ENCODE peak calls at places on chromosome 1, in nine cellular contexts. G, O, Z, F, P, N, T, B and L are unnamed samples.

GRCh38 chr1:65344171-65344570 is 34.8 kb downstream of the DNAJC6 start:
- DNase-seq in N (no peak), F (no peak), P (no peak), O (no peak), B (no peak), T (no peak), Z (no peak), G (no peak), L (no peak)

GRCh38 chr1:89850844-89851410 is 30.1 kb downstream of the LRRC8D start:
- DNase-seq in G (no peak), B (no peak), P (no peak), O (no peak), N (no peak), F (no peak), T (no peak), Z (no peak), L (no peak)

GRCh38 chr1:109802136-109802900 is 38.6 kb upstream of the EPS8L3 start:
- DNase-seq in F (no peak), G (no peak), T (no peak), O (no peak), N (no peak), Z (no peak), B (no peak), P (no peak), L (no peak)

GRCh38 chr1:178986204-178986603 is 39.5 kb upstream of the FAM20B start:
- DNase-seq in G (no peak), N (no peak), O (no peak), P (no peak), T (no peak), B (no peak), Z (no peak), F (no peak), L (no peak)

GRCh38 chr1:204286841-204287387 is 72.8 kb downstream of the PLEKHA6 start:
- DNase-seq in T (no peak), F (no peak), N (no peak), G (no peak), P (no peak), B (peak), Z (peak), O (peak), L (peak)

GRCh38 chr1:23436520-23437354 is 12.2 kb upstream of the TCEA3 start:
- DNase-seq in O (no peak), T (peak), P (peak), F (no peak), B (no peak), N (peak), Z (no peak), G (no peak), L (no peak)

GRCh38 chr1:198151688-198152087 is 5.1 kb upstream of the NEK7 start:
- DNase-seq in N (no peak), B (no peak), O (no peak), P (no peak), T (no peak), Z (no peak), F (no peak), G (no peak), L (no peak)

GRCh38 chr1:2855206-2856075 is 53.9 kb upstream of the TTC34 start:
- DNase-seq in P (no peak), B (no peak), G (no peak), F (no peak), N (peak), O (no peak), T (no peak), Z (no peak), L (no peak)

GRCh38 chr1:24699628-24700027 is 45.6 kb upstream of the CLIC4 start:
- DNase-seq in T (no peak), O (no peak), G (no peak), P (no peak), N (no peak), Z (no peak), F (no peak), B (no peak), L (no peak)

GRCh38 chr1:231701306-231701705 is 74.7 kb downstream of the DISC1 start:
- DNase-seq in N (no peak), Z (no peak), T (no peak), F (no peak), B (no peak), G (no peak), P (no peak), O (no peak), L (no peak)

GRCh38 chr1:238677567-238677966 is 708.8 kb upstream of the CHRM3 start:
- DNase-seq in N (no peak), B (no peak), P (no peak), G (no peak), F (no peak), T (no peak), Z (no peak), O (no peak), L (no peak)